ENCODE peak calls at places on chromosomes 4 and X, in five cellular contexts. Z, A, T, D and J are unnamed samples.

GRCh38 chr4:3880595-3881120 is 114.5 kb downstream of the ADRA2C start:
- DNase-seq in Z (peak), A (peak), T (peak), D (peak), J (peak)

GRCh38 chr4:165312506-165312905 is 15.0 kb upstream of the MSMO1 start:
- DNase-seq in Z (no peak), A (no peak), T (no peak), D (peak), J (peak)

GRCh38 chr4:187993827-187994226 is 1.7 kb upstream of the ZFP42 start:
- DNase-seq in Z (peak), A (no peak), T (no peak), D (peak), J (peak)

GRCh38 chr4:79292008-79292407 is 33.9 kb downstream of the NAA11 start:
- DNase-seq in Z (no peak), A (no peak), T (no peak), D (no peak), J (no peak)

GRCh38 chrX:68841251-68842049 is 12.6 kb downstream of the EFNB1 start:
- DNase-seq in Z (no peak), A (no peak), T (no peak), D (no peak), J (no peak)

GRCh38 chr4:102541708-102542107 is 40.5 kb downstream of the NFKB1 start:
- DNase-seq in Z (peak), A (peak), T (no peak), D (no peak), J (no peak)

GRCh38 chr4:16029886-16030285 is 53.9 kb downstream of the PROM1 start:
- DNase-seq in Z (no peak), A (no peak), T (no peak), D (no peak), J (no peak)

GRCh38 chr4:121938282-121939092 is 13.4 kb downstream of the TRPC3 start:
- DNase-seq in Z (no peak), A (no peak), T (no peak), D (peak), J (peak)

GRCh38 chr4:534101-534575 is 35.1 kb downstream of the PIGG start:
- DNase-seq in Z (no peak), A (no peak), T (no peak), D (no peak), J (no peak)

GRCh38 chrX:132692066-132692465 is 203.2 kb upstream of the MBNL3 start:
- DNase-seq in Z (no peak), A (no peak), T (no peak), D (no peak), J (no peak)

GRCh38 chr4:52863324-52863723 is 1.2 kb downstream of the RASL11B start:
- DNase-seq in Z (no peak), A (no peak), T (no peak), D (no peak), J (no peak)

GRCh38 chr4:8199594-8200301 is 658 bp downstream of the SH3TC1 start:
- DNase-seq in Z (no peak), A (no peak), T (no peak), D (no peak), J (no peak)

GRCh38 chr4:37441231-37442061 is 196.9 kb downstream of the NWD2 start:
- DNase-seq in Z (no peak), A (no peak), T (no peak), D (no peak), J (no peak)

GRCh38 chr4:55819634-55820033 is at the start of gene EXOC1L:
- DNase-seq in Z (peak), A (peak), T (peak), D (no peak), J (peak)

GRCh38 chr4:158121203-158121586 is 51.6 kb downstream of the GASK1B start:
- DNase-seq in Z (no peak), A (no peak), T (no peak), D (peak), J (peak)

GRCh38 chr4:145618210-145618911 is 824 bp upstream of the MMAA start:
- DNase-seq in Z (no peak), A (no peak), T (no peak), D (no peak), J (no peak)

GRCh38 chr4:42641696-42642095 is 15.2 kb downstream of the ATP8A1 start:
- DNase-seq in Z (no peak), A (no peak), T (no peak), D (no peak), J (no peak)

GRCh38 chr4:110867981-110868380 is 245.1 kb upstream of the PITX2 start:
- DNase-seq in Z (no peak), A (no peak), T (no peak), D (no peak), J (no peak)

GRCh38 chr4:158065176-158065575 is 107.6 kb downstream of the GASK1B start:
- DNase-seq in Z (no peak), A (no peak), T (no peak), D (no peak), J (no peak)

GRCh38 chr4:10104991-10105276 is 11.7 kb downstream of the WDR1 start:
- DNase-seq in Z (no peak), A (no peak), T (no peak), D (no peak), J (no peak)

GRCh38 chrX:41499195-41499594 is 52.1 kb downstream of the NYX start:
- DNase-seq in Z (no peak), A (no peak), T (no peak), D (no peak), J (no peak)

GRCh38 chr4:156242390-156242789 is 288.7 kb upstream of the CTSO start:
- DNase-seq in Z (no peak), A (no peak), T (no peak), D (no peak), J (no peak)

GRCh38 chr4:17165256-17165655 is 266.8 kb upstream of the LDB2 start:
- DNase-seq in Z (no peak), A (no peak), T (no peak), D (peak), J (no peak)

GRCh38 chr4:10875144-10875799 is 190.7 kb upstream of the CLNK start:
- DNase-seq in Z (no peak), A (no peak), T (no peak), D (no peak), J (no peak)

GRCh38 chr4:78613522-78614311 is 62.1 kb downstream of the ANXA3 start:
- DNase-seq in Z (no peak), A (no peak), T (no peak), D (no peak), J (no peak)

GRCh38 chrX:103554687-103555417 is 30.5 kb upstream of the TCEAL4 start:
- DNase-seq in Z (peak), A (no peak), T (peak), D (peak), J (peak)

GRCh38 chrX:70479970-70480659 is 35.5 kb downstream of the DLG3 start:
- DNase-seq in Z (peak), A (no peak), T (no peak), D (no peak), J (no peak)

GRCh38 chrX:109732780-109733657 is at the start of gene ACSL4:
- DNase-seq in Z (peak), A (peak), T (peak), D (peak), J (peak)

GRCh38 chr4:113587640-113588275 is 173.8 kb downstream of the CAMK2D start:
- DNase-seq in Z (no peak), A (no peak), T (no peak), D (no peak), J (no peak)

GRCh38 chrX:41695464-41695863 is 6.7 kb downstream of the GPR34 start:
- DNase-seq in Z (no peak), A (no peak), T (no peak), D (peak), J (peak)

GRCh38 chr4:158016511-158016910 is 156.3 kb downstream of the GASK1B start:
- DNase-seq in Z (no peak), A (no peak), T (no peak), D (peak), J (no peak)

GRCh38 chr4:73021634-73022033 is 47.9 kb downstream of the COX18 start:
- DNase-seq in Z (no peak), A (no peak), T (no peak), D (peak), J (peak)

GRCh38 chr4:88006956-88007303 is 505 bp upstream of the PKD2 start:
- DNase-seq in Z (no peak), A (no peak), T (no peak), D (no peak), J (no peak)
- H3K4ac ChIP-seq in Z (no peak), A (no peak), T (no peak), D (peak), J (peak)

GRCh38 chrX:71953391-71953790 is 42.7 kb downstream of the NHSL2 start:
- DNase-seq in Z (no peak), A (no peak), T (no peak), D (no peak), J (no peak)
- H3K27ac ChIP-seq in Z (no peak), A (no peak), T (no peak), D (no peak), J (no peak)

DNA sequence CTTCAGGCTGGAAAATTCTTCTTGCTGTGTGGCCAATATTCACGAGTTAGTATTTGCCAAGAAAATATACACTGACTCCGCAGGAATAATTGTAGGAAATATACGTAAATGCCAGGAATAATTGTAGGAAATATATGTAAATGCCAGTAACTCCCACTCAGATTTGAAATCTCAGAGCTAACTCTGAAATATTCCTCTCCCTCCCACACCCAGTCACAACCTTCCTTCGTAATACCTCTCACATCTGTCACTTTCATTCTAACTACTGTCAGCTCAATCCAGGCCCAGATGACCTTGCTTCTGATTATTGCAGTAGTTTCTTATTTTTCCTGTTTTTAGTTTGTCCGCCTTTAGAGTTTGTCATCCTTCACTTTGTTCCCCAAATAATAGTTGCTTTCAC is 73.6 kb downstream of the WDR19 start:
- DNase-seq in Z (no peak), A (no peak), T (no peak), D (no peak), J (no peak)
- H4K91ac ChIP-seq in Z (no peak), A (no peak), T (no peak), D (peak), J (no peak)

GRCh38 chr4:83282049-83282535 is 2.5 kb downstream of the COQ2 start:
- DNase-seq in Z (no peak), A (no peak), T (peak), D (peak), J (peak)

GRCh38 chr4:83281326-83281725 is 3.3 kb downstream of the COQ2 start:
- DNase-seq in Z (no peak), A (no peak), T (no peak), D (no peak), J (peak)

GRCh38 chr4:83285022-83285387 is 407 bp upstream of the COQ2 start:
- DNase-seq in Z (no peak), A (no peak), T (no peak), D (peak), J (peak)

GRCh38 chr4:83284161-83285021 is at the start of gene COQ2:
- DNase-seq in Z (peak), A (peak), T (peak), D (peak), J (peak)
- H3K4ac ChIP-seq in Z (no peak), A (no peak), T (no peak), D (peak), J (no peak)

GRCh38 chr4:39045791-39046221 is 13.6 kb upstream of the TMEM156 start:
- DNase-seq in Z (no peak), A (no peak), T (no peak), D (peak), J (peak)
- H3K27ac ChIP-seq in Z (no peak), A (no peak), T (no peak), D (peak), J (peak)

DNA sequence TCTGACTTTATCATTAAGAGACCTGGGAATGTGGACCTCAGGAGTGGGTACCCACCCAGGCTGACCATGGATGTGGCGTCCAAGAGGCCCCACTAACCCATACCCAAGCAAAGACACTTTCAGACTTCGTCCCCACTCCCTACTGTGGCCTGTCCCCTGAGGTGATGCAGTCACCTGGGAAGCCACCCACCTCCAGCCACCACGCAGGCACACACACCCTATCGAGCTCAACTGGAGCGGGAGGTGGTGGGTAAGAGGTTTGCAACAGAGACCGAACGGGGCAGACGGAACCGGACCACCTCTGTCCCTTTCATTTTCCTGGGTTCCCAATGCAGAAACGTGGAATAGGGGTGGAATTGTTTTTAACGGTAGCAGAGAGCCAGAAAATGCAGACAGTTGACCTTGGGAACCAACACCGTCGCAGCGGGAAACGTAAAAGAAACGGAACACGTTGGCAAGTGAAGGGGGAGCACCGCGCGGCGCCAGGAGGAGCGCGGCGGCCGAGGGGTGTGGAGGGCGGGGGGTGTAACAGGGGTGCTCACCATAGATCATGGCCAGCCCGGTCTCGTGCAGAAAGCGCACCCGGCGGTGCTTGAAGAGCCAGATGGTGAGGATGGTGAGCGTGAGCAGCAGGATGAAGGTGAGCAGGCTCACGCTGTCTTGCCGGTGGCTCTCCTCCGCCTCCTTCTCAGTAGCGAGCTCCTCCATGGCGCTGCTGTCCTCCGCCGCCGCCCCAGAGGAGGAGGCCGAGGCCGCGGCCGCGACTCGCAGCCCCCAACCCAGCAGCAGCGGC is 559 bp downstream of the SLC9A7 start:
- DNase-seq in Z (peak), A (no peak), T (peak), D (peak), J (peak)
- H4K91ac ChIP-seq in Z (no peak), A (no peak), T (no peak), D (peak), J (peak)